ENCODE peak calls at places on chromosomes 16 and 17, in ten cellular contexts. H is fibroblast of mammary gland, C is B cell, M is MCF 10A, O is GM12865, Y is GM13976, I is vagina, K is fibroblast of pulmonary artery, Z is body of pancreas, Q is endothelial cell of umbilical vein. R is an unnamed sample.

GRCh38 chr17:15929941-15930340 is 15.0 kb upstream of the ADORA2B start:
- DNase-seq in M (no peak), C (no peak), H (no peak), K (no peak), Q (no peak), I (no peak), Z (no peak), Y (no peak), O (no peak), R (no peak)

GRCh38 chr16:70695351-70696070 is 9.7 kb upstream of the MTSS2 start:
- DNase-seq in M (no peak), C (no peak), O (no peak), H (no peak), Z (no peak), Y (no peak), K (no peak), Q (peak), I (no peak), R (no peak)

GRCh38 chr17:17518019-17518418 is 21.8 kb upstream of the RASD1 start:
- DNase-seq in C (no peak), Z (no peak), Q (no peak), O (no peak), K (no peak), I (no peak), H (no peak), M (no peak), Y (no peak), R (no peak)

GRCh38 chr16:27355610-27356009 is 41.8 kb downstream of the IL4R start:
- DNase-seq in C (no peak), Y (no peak), Q (peak), H (peak), Z (peak), K (peak), I (no peak), M (peak), O (peak), R (no peak)

GRCh38 chr17:70420876-70421445 is 251.6 kb downstream of the KCNJ2 start:
- DNase-seq in M (no peak), H (peak), K (no peak), Q (no peak), Z (no peak), I (no peak), O (no peak), Y (no peak), C (no peak), R (no peak)

GRCh38 chr17:64028874-64029464 is 8.5 kb upstream of the ICAM2 start:
- DNase-seq in I (no peak), Q (peak), Z (peak), O (peak), M (peak), H (peak), K (peak), C (peak), Y (peak), R (peak)

GRCh38 chr17:78789663-78790181 is 7.6 kb upstream of the CYTH1 start:
- DNase-seq in Y (no peak), Z (peak), O (no peak), I (no peak), K (peak), C (no peak), H (peak), Q (no peak), M (no peak), R (no peak)

GRCh38 chr17:50219345-50219744 is 17.9 kb upstream of the COL1A1 start:
- DNase-seq in I (no peak), K (peak), C (no peak), Y (no peak), Z (no peak), O (no peak), H (peak), M (peak), Q (no peak), R (no peak)

GRCh38 chr17:16980813-16981731 is 9.2 kb upstream of the TNFRSF13B start:
- DNase-seq in H (peak), Q (no peak), O (peak), I (peak), K (no peak), C (peak), M (no peak), Z (no peak), Y (peak), R (peak)

GRCh38 chr16:57377080-57377841 is 5.0 kb downstream of the CX3CL1 start:
- DNase-seq in M (no peak), K (no peak), Q (no peak), I (no peak), O (peak), H (no peak), Z (no peak), C (peak), Y (peak), R (peak)

GRCh38 chr17:57675427-57675826 is 69.7 kb downstream of the CCDC182 start:
- DNase-seq in O (no peak), C (no peak), Q (no peak), Z (no peak), I (no peak), Y (peak), H (no peak), M (no peak), K (no peak), R (no peak)

GRCh38 chr16:89049484-89050118 is 44.1 kb upstream of the ACSF3 start:
- DNase-seq in C (peak), Q (no peak), O (no peak), Y (no peak), M (no peak), H (peak), Z (no peak), I (no peak), K (no peak), R (no peak)

GRCh38 chr17:76009447-76009846 is 8.8 kb downstream of the CDK3 start:
- DNase-seq in Y (no peak), Z (no peak), Q (no peak), O (no peak), I (no peak), C (no peak), M (no peak), K (no peak), H (no peak), R (no peak)

GRCh38 chr16:20327444-20328041 is at the start of gene GP2:
- DNase-seq in M (no peak), K (no peak), O (no peak), C (no peak), Y (no peak), I (no peak), Q (no peak), H (no peak), Z (peak), R (no peak)
- TF ChIP-seq CTCF in M (no peak), K (no peak), O (no peak), C (no peak), Y (no peak), I (no peak), Q (no peak), H (no peak), Z (no peak), R (no peak)

GRCh38 chr16:883340-883739 is 82.8 kb upstream of the GNG13 start:
- DNase-seq in M (no peak), Y (no peak), O (no peak), Z (no peak), K (no peak), H (no peak), Q (no peak), I (no peak), C (no peak), R (no peak)
- TF ChIP-seq CTCF in M (no peak), Y (no peak), O (no peak), Z (no peak), K (no peak), H (no peak), Q (no peak), I (no peak), C (no peak), R (no peak)

GRCh38 chr17:22268214-22268911 is 576.0 kb downstream of the KCNJ18 start:
- DNase-seq in M (no peak), Q (no peak), Z (no peak), O (no peak), C (no peak), H (no peak), K (no peak), Y (no peak), I (no peak), R (no peak)

GRCh38 chr17:22268912-22269220 is 576.5 kb downstream of the KCNJ18 start:
- DNase-seq in Y (no peak), Z (no peak), H (no peak), K (no peak), C (no peak), Q (no peak), O (no peak), I (no peak), M (no peak), R (no peak)

GRCh38 chr17:22265807-22266206 is 573.5 kb downstream of the KCNJ18 start:
- DNase-seq in O (no peak), Q (no peak), K (no peak), I (no peak), C (no peak), Z (no peak), M (no peak), Y (no peak), H (no peak), R (no peak)

GRCh38 chr17:22266231-22266630 is 573.9 kb downstream of the KCNJ18 start:
- DNase-seq in O (no peak), K (no peak), Q (no peak), M (no peak), C (no peak), Z (no peak), Y (no peak), I (no peak), H (peak), R (no peak)

GRCh38 chr17:22267019-22267418 is 574.7 kb downstream of the KCNJ18 start:
- DNase-seq in M (no peak), K (no peak), Y (no peak), C (no peak), I (no peak), O (no peak), Z (no peak), Q (no peak), H (no peak), R (no peak)
- TF ChIP-seq CTCF in M (no peak), K (no peak), Y (no peak), C (no peak), I (no peak), O (no peak), Z (no peak), Q (no peak), H (no peak), R (no peak)

DNA sequence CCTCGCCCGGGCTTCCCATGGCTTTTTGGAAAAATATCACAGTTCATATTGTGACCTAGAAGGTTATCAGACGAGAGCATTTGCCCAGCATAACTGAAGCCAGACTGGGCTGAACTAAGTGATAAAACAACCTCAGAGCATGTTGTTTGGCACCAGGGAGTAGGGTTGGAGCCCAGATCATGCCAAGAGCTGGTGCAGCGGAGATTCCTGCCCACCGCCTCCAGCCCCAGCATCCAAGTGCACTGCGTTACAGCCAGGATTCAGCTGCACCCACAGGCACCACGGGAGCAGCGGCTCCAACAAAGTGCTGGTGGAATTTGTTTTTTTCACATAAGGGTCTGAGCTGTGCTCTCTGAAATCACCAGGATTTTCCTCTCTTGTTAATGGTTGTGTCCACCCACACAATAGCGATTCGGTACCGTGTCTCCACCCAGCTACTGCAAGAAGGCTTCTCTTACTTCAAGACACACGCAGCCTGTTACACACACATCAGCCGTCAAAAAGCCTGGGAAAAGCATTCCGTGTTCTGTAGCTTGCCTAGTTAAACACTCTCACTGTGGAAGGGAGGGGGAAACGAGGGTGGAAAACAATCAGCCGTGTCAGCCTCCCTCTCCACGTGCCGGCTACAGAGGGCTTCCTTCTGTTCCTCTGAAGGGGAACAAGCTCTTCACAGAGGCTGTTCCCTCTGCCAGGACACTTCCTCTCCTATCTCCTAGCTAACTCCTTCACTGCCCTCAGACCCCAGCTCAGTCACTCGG is 273.7 kb downstream of the C16orf95 start:
- DNase-seq in K (peak), C (no peak), H (peak), Q (peak), O (no peak), I (no peak), Y (no peak), M (no peak), Z (peak), R (no peak)
- TF ChIP-seq CTCF in K (no peak), C (no peak), H (no peak), Q (no peak), O (no peak), I (no peak), Y (no peak), M (no peak), Z (no peak), R (no peak)